ENCODE peak calls at places on chromosomes 12 and 14, in seven cellular contexts. C, O, A, F, R, U and B are unnamed samples.

GRCh38 chr12:6056406-6057211 is 67.9 kb downstream of the VWF start:
- ATAC-seq in O (peak), U (no peak), C (peak), F (no peak), R (peak), A (peak), B (no peak)

GRCh38 chr12:67811437-67812361 is 163.2 kb downstream of the DYRK2 start:
- ATAC-seq in F (peak), U (no peak), R (no peak), O (no peak), A (no peak), C (no peak), B (no peak)

GRCh38 chr14:35883677-35884293 is 57.6 kb downstream of the BRMS1L start:
- ATAC-seq in A (no peak), F (no peak), R (peak), U (no peak), O (peak), C (no peak), B (no peak)

GRCh38 chr12:113479578-113480335 is 8.1 kb upstream of the LHX5 start:
- ATAC-seq in U (no peak), F (no peak), A (peak), C (no peak), R (no peak), O (no peak), B (no peak)

GRCh38 chr14:75141967-75142366 is 15.1 kb upstream of the NEK9 start:
- ATAC-seq in A (no peak), U (no peak), R (peak), O (peak), F (no peak), C (peak), B (no peak)

GRCh38 chr12:94284859-94285258 is 136.5 kb downstream of the PLXNC1 start:
- ATAC-seq in O (no peak), A (no peak), R (no peak), U (no peak), C (no peak), F (no peak), B (no peak)

GRCh38 chr12:130162267-130162666 is at the start of gene FZD10:
- ATAC-seq in A (peak), U (peak), F (no peak), O (no peak), R (no peak), C (no peak), B (peak)

GRCh38 chr14:96146131-96146771 is 58.4 kb upstream of the BDKRB2 start:
- ATAC-seq in F (no peak), O (no peak), U (peak), R (no peak), A (peak), C (no peak), B (peak)

GRCh38 chr12:131773582-131774221 is 54.5 kb upstream of the MMP17 start:
- ATAC-seq in F (no peak), U (peak), R (peak), C (peak), A (peak), O (no peak), B (no peak)

GRCh38 chr12:117129391-117129790 is 30.2 kb upstream of the TESC start:
- ATAC-seq in C (no peak), F (no peak), U (no peak), R (no peak), O (no peak), A (no peak), B (no peak)

GRCh38 chr12:114703060-114703493 is 19.1 kb upstream of the TBX3 start:
- ATAC-seq in C (no peak), O (no peak), R (no peak), A (no peak), U (no peak), F (no peak), B (no peak)

GRCh38 chr12:31485570-31485969 is 105.4 kb downstream of the DENND5B start:
- ATAC-seq in R (no peak), U (no peak), O (no peak), C (no peak), F (no peak), A (peak), B (no peak)

GRCh38 chr14:96567289-96567899 is 65.2 kb downstream of the PAPOLA start:
- ATAC-seq in F (no peak), C (no peak), U (no peak), R (peak), A (no peak), O (peak), B (no peak)

GRCh38 chr12:94262228-94263010 is 114.0 kb downstream of the PLXNC1 start:
- ATAC-seq in F (peak), U (peak), R (peak), O (peak), C (peak), A (peak), B (peak)

GRCh38 chr12:131101703-131102492 is 148.2 kb downstream of the ADGRD1 start:
- ATAC-seq in A (no peak), U (no peak), R (peak), O (no peak), F (no peak), C (no peak), B (no peak)

GRCh38 chr14:106670006-106670405 is 1143.6 kb downstream of the TMEM121 start:
- ATAC-seq in U (no peak), O (no peak), F (no peak), A (no peak), R (no peak), C (no peak), B (no peak)

GRCh38 chr14:66426451-66426850 is 59.7 kb upstream of the CCDC196 start:
- ATAC-seq in R (no peak), U (no peak), C (no peak), F (no peak), A (no peak), O (no peak), B (no peak)

GRCh38 chr14:78088941-78089340 is 81.2 kb upstream of the NRXN3 start:
- ATAC-seq in F (peak), C (no peak), A (no peak), O (peak), U (no peak), R (no peak), B (no peak)
- TF ChIP-seq CTCF in F (no peak), C (no peak), A (no peak), O (no peak), U (no peak), R (no peak), B (no peak)

GRCh38 chr14:79861111-79861510 is 350.2 kb downstream of the DIO2 start:
- ATAC-seq in O (no peak), R (no peak), U (no peak), A (no peak), F (no peak), C (no peak), B (no peak)

GRCh38 chr14:79852975-79853374 is 358.3 kb downstream of the DIO2 start:
- ATAC-seq in O (no peak), A (no peak), F (no peak), U (no peak), R (no peak), C (no peak), B (no peak)

GRCh38 chr14:79862045-79862444 is 349.3 kb downstream of the DIO2 start:
- ATAC-seq in C (no peak), A (no peak), R (no peak), U (no peak), O (no peak), F (no peak), B (no peak)

GRCh38 chr14:79855789-79856188 is 355.5 kb downstream of the DIO2 start:
- ATAC-seq in R (no peak), F (no peak), A (no peak), C (no peak), U (no peak), O (no peak), B (no peak)

DNA sequence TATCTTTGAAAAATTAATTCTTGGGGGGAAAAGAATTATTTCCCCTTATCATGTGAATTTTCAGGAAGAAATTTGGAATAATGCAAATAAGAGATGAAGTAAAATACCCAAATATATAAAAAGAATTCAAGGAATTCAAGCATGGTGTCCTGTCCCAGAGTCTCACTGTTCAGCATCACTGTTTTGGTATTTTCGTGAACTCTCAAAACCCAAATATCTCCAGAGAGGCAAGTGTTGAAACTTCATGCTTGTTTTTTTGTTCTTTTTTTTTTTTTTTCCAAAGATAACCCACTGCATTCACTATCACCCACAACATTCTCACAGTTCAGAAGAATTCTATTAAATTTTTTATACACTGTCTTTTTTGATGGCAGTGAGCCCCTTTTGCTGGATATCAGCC is 354.9 kb downstream of the DIO2 start:
- ATAC-seq in R (no peak), F (no peak), U (no peak), A (no peak), C (no peak), O (no peak), B (no peak)
- TF ChIP-seq CTCF in R (no peak), F (no peak), U (no peak), A (no peak), C (no peak), O (no peak), B (no peak)

DNA sequence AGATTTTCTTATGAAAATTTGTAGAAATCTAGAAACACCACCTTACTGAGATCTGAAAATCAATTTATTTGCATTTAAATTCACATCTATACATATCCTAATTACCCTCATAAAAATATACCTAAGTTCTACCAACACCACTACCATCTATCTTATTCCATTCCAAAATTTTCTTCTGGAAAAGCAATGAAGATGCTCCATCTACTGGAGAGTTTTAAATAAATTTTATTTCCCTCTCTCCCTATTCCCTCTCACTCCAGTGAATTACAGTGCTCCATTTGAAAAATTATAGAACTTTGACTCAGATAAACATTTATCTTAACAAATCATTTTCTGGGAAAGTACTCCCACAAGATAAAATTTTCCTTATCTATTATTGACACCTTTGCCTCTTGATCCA is 2.3 kb upstream of the C14orf39 start:
- ATAC-seq in C (no peak), A (no peak), U (no peak), O (no peak), F (no peak), R (no peak), B (no peak)
- TF ChIP-seq CTCF in C (no peak), A (peak), U (no peak), O (peak), F (no peak), R (no peak), B (no peak)

GRCh38 chr14:51653855-51654548 is 2.3 kb downstream of the FRMD6 start:
- ATAC-seq in F (no peak), C (no peak), U (no peak), R (no peak), O (no peak), A (no peak), B (no peak)

GRCh38 chr14:51652168-51653095 is 722 bp downstream of the FRMD6 start:
- ATAC-seq in U (peak), F (peak), A (peak), C (peak), R (peak), O (peak), B (peak)

GRCh38 chr14:51651388-51652167 is at the start of gene FRMD6:
- ATAC-seq in O (peak), C (peak), A (peak), R (peak), F (peak), U (peak), B (peak)

GRCh38 chr14:51654549-51654879 is 2.8 kb downstream of the FRMD6 start:
- ATAC-seq in F (no peak), O (no peak), U (no peak), A (no peak), C (no peak), R (no peak), B (no peak)

GRCh38 chr14:51653096-51653814 is 1.5 kb downstream of the FRMD6 start:
- ATAC-seq in U (no peak), C (no peak), R (no peak), O (no peak), F (no peak), A (no peak), B (no peak)
- TF ChIP-seq CTCF in U (peak), C (peak), R (no peak), O (peak), F (no peak), A (peak), B (peak)

GRCh38 chr14:58129208-58129607 is 22.8 kb downstream of the ARMH4 start:
- ATAC-seq in C (no peak), U (no peak), A (no peak), O (no peak), R (no peak), F (no peak), B (no peak)
- TF ChIP-seq CTCF in C (no peak), U (no peak), A (no peak), O (peak), R (no peak), F (no peak), B (no peak)